ENCODE peak calls at places on chromosome 13, in eight cellular contexts. U, F, R, S, X, P, L and H are unnamed samples.

GRCh38 chr13:106683179-106683578 is 115.2 kb upstream of the ARGLU1 start:
- DNase-seq in F (no peak), P (no peak), X (no peak), L (no peak), U (no peak), R (no peak), S (no peak), H (no peak)

GRCh38 chr13:22927008-22927393 is 253.8 kb upstream of the SGCG start:
- DNase-seq in X (no peak), R (no peak), U (no peak), F (no peak), P (no peak), S (no peak), L (no peak), H (no peak)

GRCh38 chr13:95593462-95593861 is 40.9 kb downstream of the CLDN10 start:
- DNase-seq in R (no peak), F (no peak), P (no peak), U (no peak), L (no peak), S (no peak), X (no peak), H (no peak)

GRCh38 chr13:42762251-42762650 is 19.1 kb upstream of the FAM216B start:
- DNase-seq in U (peak; percentile 27), S (no peak), R (no peak), X (no peak), P (no peak), F (no peak), L (peak; percentile 23), H (no peak)

GRCh38 chr13:75195479-75196111 is 286.4 kb downstream of the TBC1D4 start:
- DNase-seq in R (no peak), P (no peak), U (peak; percentile 62), S (no peak), L (no peak), F (no peak), X (no peak), H (no peak)

GRCh38 chr13:113934576-113934975 is 39.3 kb downstream of the C13orf46 start:
- DNase-seq in U (no peak), F (no peak), R (no peak), S (peak; percentile 8), X (no peak), P (no peak), L (no peak), H (no peak)

GRCh38 chr13:25462301-25463125 is 90.7 kb downstream of the ATP8A2 start:
- DNase-seq in F (no peak), U (no peak), L (peak; percentile 83), P (no peak), X (no peak), S (no peak), R (no peak), H (no peak)

GRCh38 chr13:113275387-113275786 is 21.7 kb upstream of the LAMP1 start:
- DNase-seq in X (no peak), U (peak; percentile 67), L (peak; percentile 51), P (no peak), F (peak; percentile 7), R (peak; percentile 39), S (peak; percentile 41), H (peak; percentile 73)

GRCh38 chr13:22877421-22877820 is 303.4 kb upstream of the SGCG start:
- DNase-seq in L (no peak), X (no peak), S (no peak), P (no peak), U (no peak), F (no peak), R (no peak), H (no peak)

GRCh38 chr13:110438211-110438610 is 123.3 kb downstream of the RAB20 start:
- DNase-seq in R (no peak), F (no peak), U (no peak), L (no peak), X (peak; percentile 84), S (no peak), P (no peak), H (peak; percentile 48)

GRCh38 chr13:97222934-97223710 is 989 bp downstream of the MBNL2 start:
- DNase-seq in R (no peak), U (no peak), F (no peak), L (no peak), P (no peak), S (no peak), X (no peak), H (no peak)

GRCh38 chr13:96279904-96280303 is 190.0 kb downstream of the HS6ST3 start:
- DNase-seq in P (no peak), S (no peak), R (no peak), U (no peak), X (no peak), L (no peak), F (no peak), H (no peak)

GRCh38 chr13:110525328-110526319 is 35.9 kb downstream of the RAB20 start:
- DNase-seq in F (no peak), R (no peak), X (no peak), P (no peak), S (no peak), U (no peak), L (no peak), H (peak; percentile 92)

GRCh38 chr13:66617786-66618185 is 612.4 kb downstream of the PCDH9 start:
- DNase-seq in S (no peak), R (no peak), P (no peak), U (no peak), F (no peak), X (no peak), L (no peak), H (no peak)

GRCh38 chr13:66624302-66624701 is 605.8 kb downstream of the PCDH9 start:
- DNase-seq in S (no peak), F (no peak), P (no peak), U (no peak), X (no peak), R (no peak), L (no peak), H (no peak)

GRCh38 chr13:66612983-66613382 is 617.2 kb downstream of the PCDH9 start:
- DNase-seq in F (no peak), X (no peak), R (no peak), L (no peak), S (no peak), U (no peak), P (no peak), H (no peak)

GRCh38 chr13:66623129-66623528 is 607.0 kb downstream of the PCDH9 start:
- DNase-seq in P (no peak), S (no peak), L (no peak), X (no peak), R (no peak), U (no peak), F (no peak), H (no peak)

DNA sequence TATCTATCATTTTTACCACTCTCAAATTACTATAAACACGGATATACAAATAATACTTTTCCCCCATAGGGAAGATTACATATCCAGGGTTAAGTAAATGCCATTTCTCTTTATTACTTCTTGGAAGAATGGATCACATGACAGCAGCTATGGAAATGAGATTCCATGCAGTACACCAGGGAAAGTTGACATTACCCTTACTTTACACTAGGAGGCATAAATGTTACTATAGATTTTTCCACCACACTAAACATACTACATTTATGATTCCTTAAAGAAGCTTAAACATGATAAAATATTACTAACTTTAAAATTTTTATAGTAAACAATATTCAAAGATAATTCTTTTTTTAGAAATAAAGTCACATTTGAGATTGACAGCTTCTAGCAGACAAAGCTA is 611.4 kb downstream of the PCDH9 start:
- DNase-seq in R (peak; percentile 11), P (no peak), S (no peak), X (no peak), L (peak; percentile 14), F (no peak), U (peak; percentile 55), H (no peak)
- TF ChIP-seq CTCF in R (peak; percentile 69), P (no peak), S (peak; percentile 43), X (no peak), L (peak; percentile 50), F (no peak), U (peak; percentile 59), H (peak; percentile 39)

GRCh38 chr13:55298201-55298600 is 1842.5 kb upstream of the PRR20A start:
- DNase-seq in R (no peak), X (no peak), P (no peak), U (no peak), L (no peak), S (no peak), F (no peak), H (no peak)
- TF ChIP-seq CTCF in R (no peak), X (no peak), P (no peak), U (no peak), L (no peak), S (no peak), F (no peak), H (no peak)

GRCh38 chr13:98987275-98987674 is 9.4 kb upstream of the DOCK9 start:
- DNase-seq in F (no peak), L (no peak), U (no peak), P (no peak), R (no peak), S (no peak), X (no peak), H (no peak)

GRCh38 chr13:98988782-98989181 is 10.9 kb upstream of the DOCK9 start:
- DNase-seq in X (no peak), S (no peak), L (no peak), F (no peak), P (no peak), R (no peak), U (no peak), H (no peak)

GRCh38 chr13:98989469-98990235 is 11.8 kb upstream of the DOCK9 start:
- DNase-seq in X (no peak), P (no peak), L (no peak), U (no peak), F (no peak), R (no peak), S (no peak), H (no peak)

GRCh38 chr13:98986226-98986846 is 8.5 kb upstream of the DOCK9 start:
- DNase-seq in S (no peak), P (no peak), F (no peak), R (no peak), U (no peak), X (no peak), L (no peak), H (no peak)

GRCh38 chr13:98988277-98988676 is 10.4 kb upstream of the DOCK9 start:
- DNase-seq in X (no peak), S (no peak), L (no peak), P (no peak), U (no peak), R (no peak), F (no peak), H (no peak)
- TF ChIP-seq CTCF in X (no peak), S (no peak), L (no peak), P (no peak), U (no peak), R (no peak), F (no peak), H (no peak)

GRCh38 chr13:98448642-98448928 is 128.3 kb downstream of the STK24 start:
- DNase-seq in F (no peak), S (no peak), U (no peak), X (no peak), L (no peak), P (no peak), R (no peak), H (no peak)

GRCh38 chr13:98446234-98446621 is 130.7 kb downstream of the STK24 start:
- DNase-seq in L (no peak), R (no peak), P (no peak), U (no peak), F (no peak), X (no peak), S (no peak), H (no peak)

GRCh38 chr13:98449273-98449672 is 127.6 kb downstream of the STK24 start:
- DNase-seq in L (no peak), R (no peak), X (no peak), S (no peak), P (no peak), F (no peak), U (no peak), H (no peak)

GRCh38 chr13:98447130-98447529 is 129.8 kb downstream of the STK24 start:
- DNase-seq in U (no peak), L (no peak), P (no peak), X (no peak), S (no peak), F (no peak), R (no peak), H (no peak)

GRCh38 chr13:98447881-98448641 is 128.8 kb downstream of the STK24 start:
- DNase-seq in L (no peak), X (no peak), P (peak; percentile 42), R (no peak), F (no peak), S (no peak), U (peak; percentile 38), H (no peak)
- TF ChIP-seq CTCF in L (peak; percentile 69), X (peak; percentile 24), P (no peak), R (peak; percentile 61), F (no peak), S (no peak), U (peak; percentile 78), H (peak; percentile 32)